ENCODE peak calls at places on chromosomes 7 and 10, in five cellular contexts. Q is activated T-helper 1 cell treated with Interleukin-2 at 50 U/mL for 16 hours, X is amniotic stem cell, D is A549, J is GM06990. A is an unnamed sample.

GRCh38 chr7:75596727-75597614 is 104.9 kb downstream of the SPDYE5 start:
- DNase-seq in X (no peak), J (peak), Q (no peak), D (peak), A (peak)

GRCh38 chr7:70183278-70183677 is 585.0 kb downstream of the AUTS2 start:
- DNase-seq in X (no peak), D (no peak), J (no peak), Q (no peak), A (no peak)

GRCh38 chr10:121613456-121613855 is 15.2 kb upstream of the FGFR2 start:
- DNase-seq in X (no peak), J (no peak), Q (no peak), D (no peak), A (no peak)

GRCh38 chr7:41967156-41967555 is 264.3 kb upstream of the INHBA start:
- DNase-seq in X (peak), D (no peak), Q (no peak), J (no peak), A (no peak)

GRCh38 chr7:94384315-94384714 is 10.4 kb upstream of the COL1A2 start:
- DNase-seq in Q (no peak), D (no peak), J (no peak), X (no peak), A (no peak)

GRCh38 chr10:11610855-11611247 is 599 bp downstream of the USP6NL start:
- DNase-seq in J (no peak), X (no peak), Q (peak), D (peak), A (peak)

GRCh38 chr10:132882481-132882951 is 59.9 kb downstream of the CFAP46 start:
- DNase-seq in D (no peak), X (no peak), Q (no peak), J (no peak), A (no peak)

GRCh38 chr7:2529161-2530075 is 9.8 kb downstream of the LFNG start:
- DNase-seq in J (peak), X (peak), D (peak), Q (no peak), A (peak)

GRCh38 chr7:116511552-116512523 is 12.3 kb downstream of the CAV2 start:
- DNase-seq in D (peak), J (peak), Q (no peak), X (no peak), A (peak)

GRCh38 chr10:13990918-13991317 is 339.8 kb downstream of the FRMD4A start:
- DNase-seq in J (no peak), D (no peak), Q (no peak), X (no peak), A (no peak)

GRCh38 chr10:43680035-43680434 is 31.4 kb upstream of the ZNF32 start:
- DNase-seq in Q (no peak), X (no peak), J (no peak), D (no peak), A (no peak)

GRCh38 chr10:78902815-78903214 is 166.0 kb upstream of the ZMIZ1 start:
- DNase-seq in X (no peak), D (no peak), Q (no peak), J (no peak), A (no peak)